ENCODE peak calls at places on chromosomes 4 and X, in four cellular contexts. T is K562, M is HepG2, L is HCT116. V is an unnamed sample.

GRCh38 chr4:119131160-119131559 is 4.5 kb upstream of the MYOZ2 start:
- DNase-seq in T (no peak), M (no peak), L (no peak), V (no peak)

GRCh38 chr4:107863850-107864371 is 39.2 kb downstream of the SGMS2 start:
- DNase-seq in T (peak), M (peak), L (peak), V (no peak)

GRCh38 chr4:101086801-101087586 is 260.3 kb downstream of the PPP3CA start:
- DNase-seq in T (no peak), M (peak), L (no peak), V (no peak)

GRCh38 chr4:87010192-87010591 is 75.4 kb downstream of the AFF1 start:
- DNase-seq in T (no peak), M (no peak), L (no peak), V (no peak)

GRCh38 chr4:146124023-146124680 is 51.4 kb upstream of the LSM6 start:
- DNase-seq in T (no peak), M (no peak), L (no peak), V (no peak)

GRCh38 chr4:82467442-82467841 is 37.1 kb downstream of the ENOPH1 start:
- DNase-seq in T (no peak), M (peak), L (no peak), V (no peak)

GRCh38 chrX:15298201-15298600 is 17.2 kb downstream of the ASB11 start:
- DNase-seq in T (no peak), M (no peak), L (no peak), V (no peak)

GRCh38 chr4:158775091-158775651 is 6.3 kb downstream of the FNIP2 start:
- DNase-seq in T (no peak), M (no peak), L (no peak), V (no peak)

GRCh38 chrX:331145-331771 is 12.7 kb upstream of the GTPBP6 start:
- DNase-seq in T (no peak), M (no peak), L (no peak), V (no peak)

GRCh38 chr4:6270691-6271121 is 1.1 kb downstream of the WFS1 start:
- DNase-seq in T (no peak), M (no peak), L (no peak), V (no peak)
- H3K27ac ChIP-seq in T (no peak), M (peak), L (no peak), V (peak)

GRCh38 chrX:112043997-112044396 is 38.6 kb downstream of the TRPC5 start:
- DNase-seq in T (no peak), M (no peak), L (peak), V (peak)
- TF ChIP-seq TCF7L2 in T (no peak), M (no peak), L (no peak), V (no peak)

DNA sequence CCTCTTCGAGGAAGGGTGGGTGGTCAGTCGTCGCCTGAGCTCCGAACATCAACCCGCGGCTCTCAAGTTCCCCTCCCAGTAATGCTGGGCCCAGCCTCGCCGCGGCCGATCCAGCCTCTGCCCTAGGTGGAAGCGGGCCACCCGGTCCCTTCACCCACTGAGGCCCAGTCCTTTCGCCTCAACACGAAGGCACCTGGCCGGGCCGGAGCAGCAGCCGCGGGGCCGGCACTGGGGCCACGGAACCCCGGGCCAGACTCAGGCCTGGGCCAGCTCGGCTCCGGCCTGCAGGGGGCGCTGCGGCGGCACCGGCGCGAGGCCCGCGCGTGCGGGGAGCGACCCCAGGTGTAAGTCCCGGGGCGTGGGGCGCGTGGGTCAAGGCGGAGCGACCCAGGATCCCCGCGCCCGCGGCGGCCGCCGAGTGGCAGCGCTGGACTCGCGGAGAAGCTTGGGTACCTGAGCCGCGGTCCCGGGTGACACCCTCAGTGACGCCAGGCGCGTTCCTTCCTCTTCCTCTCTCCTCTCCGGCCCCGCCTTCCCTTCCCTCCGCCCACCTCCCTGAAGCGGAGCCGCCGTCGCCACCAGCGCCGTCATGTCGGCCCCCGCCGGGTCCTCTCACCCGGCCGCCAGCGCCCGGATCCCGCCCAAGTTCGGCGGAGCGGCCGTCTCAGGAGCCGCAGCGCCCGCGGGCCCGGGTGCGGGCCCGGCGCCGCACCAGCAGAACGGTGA is at the start of gene SEC24B:
- DNase-seq in T (peak), M (peak), L (peak), V (peak)
- TF ChIP-seq REST in T (no peak), M (no peak), L (no peak), V (no peak)

DNA sequence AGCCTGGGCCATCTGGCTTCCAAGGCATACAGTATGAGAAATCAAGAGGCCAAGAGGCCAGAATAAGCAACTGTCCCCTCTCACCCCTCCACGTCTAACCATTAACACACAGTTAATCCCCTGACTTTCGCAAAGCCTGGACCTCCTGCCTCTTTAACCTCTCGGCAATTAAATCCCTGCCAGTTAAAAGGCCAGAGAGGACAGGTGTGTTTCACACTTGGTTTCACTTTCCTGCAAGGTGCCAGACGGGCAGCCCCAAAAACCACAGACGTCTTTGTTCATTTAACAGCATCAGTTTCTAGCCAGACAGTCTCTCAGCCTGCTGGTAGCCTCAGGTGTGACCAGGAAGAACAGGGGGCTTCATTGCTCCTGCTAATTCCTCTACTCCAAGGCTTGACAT is 91.1 kb upstream of the KIT start:
- DNase-seq in T (no peak), M (no peak), L (no peak), V (no peak)
- H3K27ac ChIP-seq in T (no peak), M (no peak), L (no peak), V (no peak)

DNA sequence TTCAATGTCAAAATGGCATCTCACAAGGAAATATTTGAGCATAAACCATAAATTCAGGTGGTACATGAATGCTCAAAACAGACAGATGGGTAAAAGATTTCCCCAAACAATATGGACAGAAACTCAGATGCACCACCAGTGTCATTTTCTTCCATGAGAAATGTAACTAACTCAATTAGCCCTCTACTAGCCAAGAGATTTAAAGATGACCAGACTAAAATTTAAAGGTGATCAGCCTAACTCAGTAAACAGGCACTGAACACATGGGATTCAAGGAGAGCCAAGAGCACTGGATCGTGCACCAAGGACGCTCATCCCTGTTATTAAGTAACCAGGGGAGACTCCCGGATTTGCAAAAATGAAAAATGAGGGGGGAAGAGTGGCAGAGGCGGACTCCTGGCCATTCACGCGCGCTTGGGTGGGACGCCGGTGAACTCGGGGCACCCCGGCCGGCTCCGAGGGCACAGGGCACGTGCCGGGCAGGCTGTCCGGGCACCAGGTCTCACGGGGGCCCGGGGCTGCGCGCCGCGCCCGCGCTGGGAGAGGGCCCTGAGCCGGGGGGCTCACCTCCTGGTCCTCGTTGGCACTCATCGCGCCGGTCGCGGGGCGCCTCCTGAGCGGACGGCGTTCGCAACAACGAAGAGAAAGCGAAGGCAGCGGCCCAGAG is 490 bp downstream of the RWDD4 start:
- DNase-seq in T (peak), M (peak), L (no peak), V (no peak)
- TF ChIP-seq TCF7L2 in T (no peak), M (no peak), L (no peak), V (no peak)

GRCh38 chrX:13651150-13651549 is 1.8 kb upstream of the TCEANC start:
- DNase-seq in T (no peak), M (no peak), L (no peak), V (no peak)

GRCh38 chrX:13652256-13653021 is 502 bp upstream of the TCEANC start:
- DNase-seq in T (peak), M (no peak), L (peak), V (no peak)

GRCh38 chrX:13650318-13650717 is 2.6 kb upstream of the TCEANC start:
- DNase-seq in T (no peak), M (no peak), L (no peak), V (no peak)

GRCh38 chrX:13649823-13650222 is 3.1 kb upstream of the TCEANC start:
- DNase-seq in T (no peak), M (no peak), L (no peak), V (no peak)

DNA sequence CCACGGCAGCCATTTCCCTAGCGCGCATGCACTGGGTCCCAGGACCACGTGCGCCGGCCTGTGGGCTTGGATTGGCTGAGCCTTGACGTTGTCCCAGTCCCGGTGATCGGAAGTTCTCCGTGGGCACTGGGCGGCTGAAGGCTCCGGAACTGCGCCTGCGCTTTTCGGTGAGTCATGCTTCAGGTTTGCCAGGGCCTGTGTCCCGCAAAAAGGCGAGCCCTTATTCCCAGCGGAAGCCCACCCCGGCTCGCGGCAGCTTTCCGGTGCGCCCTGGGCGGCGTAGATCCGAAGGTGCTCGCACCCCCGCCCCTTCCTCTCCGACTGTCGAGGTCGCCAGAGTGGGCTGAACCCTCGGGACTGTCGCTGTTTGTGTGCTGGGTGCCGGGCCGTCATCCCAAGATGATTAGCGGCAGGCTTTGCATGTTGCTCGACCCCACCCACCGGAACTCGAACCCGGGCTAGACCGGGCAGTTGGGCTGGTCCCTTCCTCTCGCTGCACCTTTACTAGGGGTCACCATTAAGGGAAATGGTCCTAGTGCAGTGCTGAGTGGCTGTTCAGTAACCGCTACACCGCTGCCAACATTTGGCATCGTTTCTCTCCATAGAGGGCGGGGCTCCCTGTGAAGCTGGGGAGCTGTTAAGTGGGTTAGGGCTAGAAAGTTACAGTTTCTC is at the start of gene TCEANC:
- DNase-seq in T (peak), M (peak), L (peak), V (no peak)
- TF ChIP-seq REST in T (no peak), M (no peak), L (no peak), V (no peak)

GRCh38 chr4:7845493-7846124 is 94.1 kb downstream of the AFAP1 start:
- DNase-seq in T (no peak), M (peak), L (no peak), V (no peak)
- H3K27ac ChIP-seq in T (no peak), M (no peak), L (no peak), V (peak)

V was measured in Panc1.